ENCODE peak calls at places on chromosomes 4 and X, in ten cellular contexts. F is AG04450, R is brain microvascular endothelial cell, M is astrocyte of the spinal cord, Y is epithelial cell of esophagus, K is ovary, Z is hepatocyte, G is PC-3, I is fibroblast of mammary gland, C is NB4. H is an unnamed sample.

GRCh38 chr4:174023641-174024040 is 259.8 kb downstream of the FBXO8 start:
- DNase-seq in R (no peak), Z (no peak), K (no peak), Y (no peak), G (peak), I (peak), F (no peak), C (no peak), M (peak), H (no peak)

GRCh38 chr4:139556735-139557505 is 901 bp upstream of the SETD7 start:
- DNase-seq in Z (peak), C (peak), I (no peak), K (peak), G (peak), M (peak), R (no peak), F (no peak), Y (peak), H (no peak)

GRCh38 chr4:8494218-8494617 is 53.6 kb downstream of the TRMT44 start:
- DNase-seq in C (no peak), K (no peak), Z (no peak), G (no peak), R (no peak), M (no peak), I (no peak), Y (no peak), F (no peak), H (no peak)

GRCh38 chrX:153876112-153876491 is 9.9 kb downstream of the L1CAM start:
- DNase-seq in Z (no peak), F (no peak), I (no peak), G (no peak), R (no peak), C (no peak), M (no peak), K (no peak), Y (no peak), H (no peak)

GRCh38 chr4:169159614-169160013 is 111.1 kb downstream of the SH3RF1 start:
- DNase-seq in K (no peak), F (peak), Z (no peak), I (peak), Y (peak), M (peak), R (peak), G (peak), C (no peak), H (peak)

GRCh38 chr4:36388710-36389109 is 107.3 kb downstream of the DTHD1 start:
- DNase-seq in C (no peak), G (no peak), I (no peak), Z (no peak), K (no peak), F (no peak), R (no peak), Y (no peak), M (no peak), H (no peak)

GRCh38 chr4:185597532-185598188 is 62.4 kb upstream of the PDLIM3 start:
- DNase-seq in I (peak), G (peak), C (peak), Y (peak), F (peak), K (peak), R (peak), M (peak), Z (peak), H (peak)

GRCh38 chr4:103075894-103076776 is at the start of gene SLC9B2:
- DNase-seq in K (peak), G (peak), Y (peak), F (no peak), Z (peak), R (peak), I (peak), C (peak), M (peak), H (no peak)

GRCh38 chr4:165461176-165461835 is 82.5 kb downstream of the CPE start:
- DNase-seq in C (no peak), K (peak), Z (peak), I (peak), G (no peak), Y (peak), F (peak), R (peak), M (peak), H (peak)
- H3K4me3 ChIP-seq in C (no peak), K (no peak), Z (no peak), I (no peak), G (no peak), Y (no peak), F (no peak), R (no peak), M (no peak), H (no peak)

GRCh38 chrX:24241822-24242648 is 71.8 kb downstream of the SUPT20HL2 start:
- DNase-seq in C (peak), K (no peak), G (peak), Z (peak), R (peak), M (peak), F (no peak), Y (peak), I (peak), H (no peak)
- TF ChIP-seq CTCF in C (peak), K (peak), G (peak), Z (peak), R (peak), M (peak), F (peak), Y (peak), I (peak), H (no peak)

DNA sequence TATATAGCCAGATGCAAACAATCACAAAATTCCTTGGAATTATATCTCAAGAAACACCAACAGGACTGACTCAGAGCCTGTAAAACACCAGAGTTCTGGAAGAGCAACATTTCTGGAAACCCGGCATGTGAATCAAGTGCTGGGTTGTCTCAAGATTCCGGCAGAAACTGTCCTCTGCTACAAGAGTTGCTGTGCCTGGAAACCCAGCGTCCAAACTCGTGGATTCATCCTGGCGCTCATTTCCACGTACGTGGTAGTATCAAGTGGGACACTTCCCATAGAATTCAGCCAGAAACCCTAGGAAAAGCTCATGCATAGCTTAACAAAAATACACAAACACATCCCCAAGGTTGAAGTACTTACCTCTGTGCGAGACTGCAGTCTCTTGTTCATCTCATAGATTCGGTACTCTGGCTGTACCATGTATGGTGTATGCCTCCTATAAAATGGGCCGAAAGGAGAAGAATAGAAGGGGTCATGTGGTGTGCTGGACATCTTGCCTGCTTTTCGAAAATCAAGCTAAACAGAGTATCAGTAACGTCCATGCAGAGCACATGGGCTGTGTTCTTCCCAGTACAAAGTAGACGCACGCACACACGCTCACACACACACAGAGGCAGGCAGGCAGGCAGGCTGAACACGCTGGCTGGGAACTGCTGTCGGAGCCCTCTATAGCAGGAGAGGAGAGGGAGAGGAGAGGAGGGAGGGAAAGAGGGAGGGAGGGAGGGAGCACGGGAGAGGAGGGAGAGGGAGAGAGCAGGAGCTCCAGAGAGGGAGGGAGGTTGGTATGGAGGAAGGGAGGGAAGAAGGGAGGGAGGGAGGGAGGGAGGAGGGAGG is at the start of gene LDB2:
- DNase-seq in Y (no peak), R (peak), C (no peak), F (peak), M (peak), K (peak), I (peak), Z (peak), G (no peak), H (peak)
- H3K4me3 ChIP-seq in Y (no peak), R (peak), C (no peak), F (peak), M (peak), K (peak), I (peak), Z (peak), G (no peak), H (peak)

GRCh38 chrX:57329008-57329407 is 42.5 kb downstream of the FAAH2 start:
- DNase-seq in F (no peak), M (no peak), Z (no peak), R (no peak), C (peak), Y (peak), I (no peak), K (no peak), G (peak), H (no peak)
- TF ChIP-seq CTCF in F (no peak), M (no peak), Z (no peak), R (peak), C (peak), Y (no peak), I (peak), K (no peak), G (peak), H (no peak)